ENCODE peak calls at places on chromosomes 3 and 15, in nine cellular contexts. A, X, I, G, H, K, O, T and E are unnamed samples.

GRCh38 chr15:34362047-34362773 is 4.8 kb downstream of the LPCAT4 start:
- DNase-seq in T (no peak), G (no peak), O (no peak), H (no peak), X (no peak), I (no peak), K (no peak), A (no peak), E (no peak)

GRCh38 chr15:82014989-82015388 is 30.8 kb downstream of the MEX3B start:
- DNase-seq in X (no peak), A (no peak), G (no peak), T (no peak), K (no peak), O (no peak), I (no peak), H (no peak), E (no peak)

GRCh38 chr15:47812436-47813109 is 95.3 kb downstream of the SEMA6D start:
- DNase-seq in H (no peak), K (no peak), X (no peak), O (no peak), I (no peak), G (peak; percentile 20), A (no peak), T (peak; percentile 2), E (no peak)

GRCh38 chr3:185708392-185708791 is 116.5 kb downstream of the IGF2BP2 start:
- DNase-seq in K (no peak), I (no peak), G (no peak), A (no peak), T (no peak), X (peak; percentile 30), O (no peak), H (no peak), E (no peak)

GRCh38 chr15:81275711-81276417 is 48.1 kb downstream of the STARD5 start:
- DNase-seq in K (no peak), T (no peak), G (no peak), I (no peak), X (no peak), O (no peak), A (no peak), H (no peak), E (no peak)

GRCh38 chr3:116176974-116177555 is 268.2 kb downstream of the LSAMP start:
- DNase-seq in A (no peak), G (no peak), O (no peak), K (no peak), I (no peak), H (no peak), X (no peak), T (no peak), E (no peak)

GRCh38 chr15:89362203-89363101 is 27.8 kb upstream of the POLG start:
- DNase-seq in K (no peak), T (no peak), H (no peak), O (no peak), G (no peak), X (peak; percentile 82), I (peak; percentile 14), A (peak; percentile 32), E (no peak)

GRCh38 chr3:94226058-94226457 is 163.2 kb downstream of the NSUN3 start:
- DNase-seq in X (no peak), I (no peak), G (peak; percentile 7), A (no peak), H (no peak), K (no peak), O (no peak), T (no peak), E (no peak)

GRCh38 chr3:77605865-77606264 is 566.0 kb downstream of the ROBO2 start:
- DNase-seq in G (no peak), K (no peak), O (no peak), X (no peak), H (no peak), I (no peak), A (no peak), T (no peak), E (no peak)

GRCh38 chr3:48845170-48845569 is 2.5 kb downstream of the PRKAR2A start:
- DNase-seq in T (no peak), K (no peak), X (no peak), O (peak; percentile 15), G (no peak), I (no peak), H (no peak), A (no peak), E (no peak)

GRCh38 chr3:121072128-121072527 is 164.1 kb downstream of the STXBP5L start:
- DNase-seq in H (no peak), O (no peak), I (no peak), K (no peak), X (no peak), G (no peak), A (no peak), T (no peak), E (no peak)

GRCh38 chr3:134682196-134682880 is 31.5 kb upstream of the KY start:
- DNase-seq in O (no peak), X (no peak), H (no peak), A (no peak), T (no peak), I (no peak), K (no peak), G (no peak), E (no peak)

GRCh38 chr3:64495413-64495812 is 192.4 kb downstream of the ADAMTS9 start:
- DNase-seq in T (no peak), G (no peak), A (no peak), I (no peak), H (no peak), X (no peak), K (no peak), O (no peak), E (no peak)

GRCh38 chr15:89307046-89307587 is 27.5 kb downstream of the POLG start:
- DNase-seq in T (no peak), H (no peak), A (no peak), O (no peak), I (no peak), K (no peak), X (no peak), G (no peak), E (no peak)

GRCh38 chr3:172709776-172710708 is 825 bp downstream of the NCEH1 start:
- DNase-seq in T (no peak), I (no peak), G (no peak), A (peak; percentile 52), H (no peak), X (no peak), K (no peak), O (peak; percentile 60), E (no peak)

GRCh38 chr15:68589783-68590710 is 11.3 kb downstream of the CORO2B start:
- DNase-seq in I (no peak), H (no peak), A (no peak), X (peak; percentile 51), K (no peak), O (no peak), T (no peak), G (no peak), E (no peak)

GRCh38 chr3:133040696-133041523 is 2.7 kb downstream of the TMEM108 start:
- DNase-seq in K (no peak), G (peak; percentile 20), A (peak; percentile 91), O (peak; percentile 86), I (no peak), T (peak; percentile 67), H (no peak), X (no peak), E (peak; percentile 52)

GRCh38 chr3:42102569-42102968 is 11.4 kb downstream of the TRAK1 start:
- DNase-seq in H (no peak), K (no peak), G (no peak), X (no peak), T (no peak), I (no peak), A (no peak), O (no peak), E (no peak)

GRCh38 chr3:183224180-183224579 is 28.9 kb upstream of the B3GNT5 start:
- DNase-seq in T (no peak), A (no peak), X (no peak), K (no peak), I (no peak), H (no peak), G (no peak), O (no peak), E (no peak)
- H3K4me1 ChIP-seq in T (no peaks in the 10 kb centered on the region), A (no peaks in the 10 kb centered on the region), X (no peaks in the 10 kb centered on the region), K (no peaks in the 10 kb centered on the region), I (peaks cover 4% of the 10 kb centered on the region), H (peaks cover 17% of the 10 kb centered on the region), G (no peaks in the 10 kb centered on the region), O (no peaks in the 10 kb centered on the region), E (no peaks in the 10 kb centered on the region)

GRCh38 chr15:39963806-39964205 is 29.9 kb downstream of the EIF2AK4 start:
- DNase-seq in G (no peak), O (no peak), A (no peak), T (no peak), K (no peak), I (no peak), H (no peak), X (no peak), E (no peak)

GRCh38 chr15:39969002-39969394 is 35.1 kb downstream of the EIF2AK4 start:
- DNase-seq in K (no peak), O (no peak), H (no peak), A (no peak), T (no peak), G (no peak), X (no peak), I (no peak), E (no peak)

GRCh38 chr15:39966521-39966920 is 32.6 kb downstream of the EIF2AK4 start:
- DNase-seq in A (no peak), T (no peak), I (no peak), H (no peak), K (no peak), X (no peak), G (no peak), O (no peak), E (no peak)

GRCh38 chr15:39969871-39970270 is 36.0 kb downstream of the EIF2AK4 start:
- DNase-seq in A (no peak), T (no peak), I (no peak), K (no peak), G (no peak), H (no peak), O (no peak), X (no peak), E (no peak)

GRCh38 chr15:39968273-39969001 is 34.5 kb downstream of the EIF2AK4 start:
- DNase-seq in A (no peak), I (no peak), T (no peak), H (no peak), O (no peak), X (no peak), G (no peak), K (no peak), E (no peak)
- H3K4me3 ChIP-seq in A (no peak overlapping the region), I (no peak overlapping the region), T (no peak overlapping the region), H (no peak overlapping the region), O (no peak overlapping the region), X (no peak overlapping the region), G (no peak overlapping the region), K (no peak overlapping the region), E (no peak overlapping the region)

GRCh38 chr15:52520421-52520820 is 8.3 kb downstream of the MYO5A start:
- DNase-seq in H (no peak), A (no peak), T (no peak), X (no peak), O (no peak), K (no peak), G (no peak), I (no peak), E (no peak)
- H3K4me1 ChIP-seq in H (peaks cover 24% of the 10 kb centered on the region), A (no peaks in the 10 kb centered on the region), T (peaks cover 9% of the 10 kb centered on the region), X (no peaks in the 10 kb centered on the region), O (no peaks in the 10 kb centered on the region), K (no peaks in the 10 kb centered on the region), G (peaks cover 2% of the 10 kb centered on the region), I (no peaks in the 10 kb centered on the region), E (no peaks in the 10 kb centered on the region)

DNA sequence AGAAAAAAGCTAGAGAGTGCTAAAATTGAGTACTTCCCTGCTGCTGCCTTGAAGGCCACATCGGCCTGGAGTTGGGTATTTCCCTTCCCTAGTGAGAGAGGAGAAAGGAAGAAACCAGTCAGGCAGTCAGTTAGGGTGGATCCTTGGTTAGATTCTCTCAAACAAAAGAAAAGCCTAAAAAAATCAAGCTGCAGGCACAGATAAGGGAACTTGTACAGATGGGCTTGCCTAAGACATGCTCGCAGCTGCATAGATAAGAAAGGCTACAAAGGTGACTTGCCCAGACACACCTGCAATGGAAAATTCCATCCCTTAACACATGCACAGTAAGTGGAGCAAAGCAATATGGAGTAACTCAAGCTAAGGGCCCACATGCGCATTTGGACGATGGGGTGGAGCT is 199.7 kb upstream of the ARPP21 start:
- DNase-seq in T (no peak), K (no peak), G (no peak), H (no peak), I (no peak), A (no peak), O (no peak), X (no peak), E (no peak)
- H3K4me3 ChIP-seq in T (no peak overlapping the region), K (no peak overlapping the region), G (no peak overlapping the region), H (no peak overlapping the region), I (no peak overlapping the region), A (no peak overlapping the region), O (no peak overlapping the region), X (no peak overlapping the region), E (no peak overlapping the region)